ENCODE peak calls at places on chromosomes 16 and 17, in nine cellular contexts. P, Q, Z, N, R, H, K, F and Y are unnamed samples.

GRCh38 chr17:73194514-73195222 is 1.8 kb downstream of the COG1 start:
- DNase-seq in P (no peak), Q (no peak), Z (no peak), N (no peak), R (no peak), H (no peak), K (no peak), F (no peak), Y (no peak)

GRCh38 chr17:77528516-77529327 is 388.0 kb downstream of the SEC14L1 start:
- DNase-seq in P (peak), Q (peak), Z (no peak), N (peak), R (no peak), H (no peak), K (no peak), F (no peak), Y (no peak)

GRCh38 chr17:13273744-13274295 is 256.0 kb upstream of the ELAC2 start:
- DNase-seq in P (no peak), Q (no peak), Z (no peak), N (no peak), R (no peak), H (no peak), K (no peak), F (no peak), Y (no peak)

GRCh38 chr17:45265823-45266222 is 3.9 kb upstream of the SPATA32 start:
- DNase-seq in P (no peak), Q (no peak), Z (no peak), N (no peak), R (no peak), H (no peak), K (no peak), F (peak), Y (no peak)

GRCh38 chr16:30183961-30184429 is 593 bp downstream of the CORO1A start:
- DNase-seq in P (no peak), Q (no peak), Z (peak), N (no peak), R (peak), H (peak), K (no peak), F (peak), Y (peak)

GRCh38 chr17:40551091-40551873 is 14.0 kb downstream of the CCR7 start:
- DNase-seq in P (no peak), Q (no peak), Z (peak), N (no peak), R (peak), H (no peak), K (no peak), F (peak), Y (peak)

GRCh38 chr17:81200695-81201580 is 21.8 kb downstream of the CEP131 start:
- DNase-seq in P (peak), Q (peak), Z (no peak), N (no peak), R (peak), H (no peak), K (no peak), F (peak), Y (no peak)

GRCh38 chr17:6450926-6451717 is 6.9 kb downstream of the PIMREG start:
- DNase-seq in P (no peak), Q (no peak), Z (no peak), N (no peak), R (no peak), H (no peak), K (no peak), F (no peak), Y (no peak)

GRCh38 chr16:77558786-77559185 is 124.0 kb upstream of the ADAMTS18 start:
- DNase-seq in P (no peak), Q (no peak), Z (no peak), N (no peak), R (no peak), H (no peak), K (no peak), F (no peak), Y (no peak)

GRCh38 chr16:64826374-64826773 is 295.5 kb downstream of the CDH11 start:
- DNase-seq in P (no peak), Q (no peak), Z (no peak), N (no peak), R (no peak), H (no peak), K (no peak), F (no peak), Y (no peak)

GRCh38 chr16:80947708-80948615 is 58.7 kb downstream of the CMC2 start:
- DNase-seq in P (no peak), Q (peak), Z (no peak), N (no peak), R (no peak), H (no peak), K (no peak), F (no peak), Y (no peak)

GRCh38 chr16:50281391-50282009 is 15.1 kb downstream of the ADCY7 start:
- DNase-seq in P (no peak), Q (no peak), Z (peak), N (no peak), R (no peak), H (peak), K (no peak), F (no peak), Y (no peak)

GRCh38 chr16:56930516-56931252 is 1.3 kb upstream of the HERPUD1 start:
- DNase-seq in P (no peak), Q (peak), Z (no peak), N (no peak), R (no peak), H (no peak), K (no peak), F (peak), Y (no peak)

GRCh38 chr16:87380403-87380802 is 3.2 kb downstream of the FBXO31 start:
- DNase-seq in P (no peak), Q (no peak), Z (no peak), N (no peak), R (no peak), H (peak), K (no peak), F (no peak), Y (no peak)

GRCh38 chr16:65037558-65037957 is 84.3 kb downstream of the CDH11 start:
- DNase-seq in P (no peak), Q (peak), Z (no peak), N (no peak), R (no peak), H (no peak), K (no peak), F (no peak), Y (no peak)

GRCh38 chr17:28879886-28880571 is 17.5 kb downstream of the FLOT2 start:
- DNase-seq in P (no peak), Q (no peak), Z (no peak), N (no peak), R (no peak), H (peak), K (no peak), F (no peak), Y (no peak)

GRCh38 chr17:69637399-69638165 is 223.1 kb downstream of the MAP2K6 start:
- DNase-seq in P (no peak), Q (peak), Z (no peak), N (no peak), R (no peak), H (no peak), K (no peak), F (no peak), Y (peak)

GRCh38 chr17:75980188-75981018 is 1.4 kb downstream of the TEN1 start:
- DNase-seq in P (no peak), Q (no peak), Z (no peak), N (no peak), R (no peak), H (no peak), K (no peak), F (no peak), Y (no peak)

GRCh38 chr17:75978938-75979704 is at the start of the genes ACOX1 and TEN1:
- DNase-seq in P (peak), Q (peak), Z (peak), N (peak), R (peak), H (peak), K (peak), F (peak), Y (peak)

GRCh38 chr17:75975757-75976174 is 3.2 kb downstream of the ACOX1 start:
- DNase-seq in P (no peak), Q (no peak), Z (no peak), N (no peak), R (no peak), H (no peak), K (no peak), F (no peak), Y (no peak)

GRCh38 chr17:75979705-75980187 is 706 bp downstream of the TEN1 start:
- DNase-seq in P (no peak), Q (no peak), Z (no peak), N (no peak), R (no peak), H (no peak), K (no peak), F (peak), Y (no peak)

GRCh38 chr17:75976175-75976848 is 2.7 kb downstream of the ACOX1 start:
- DNase-seq in P (no peak), Q (no peak), Z (no peak), N (no peak), R (no peak), H (no peak), K (no peak), F (peak), Y (no peak)
- TF ChIP-seq CTCF in P (no peak), Q (no peak), Z (no peak), N (no peak), R (no peak), H (no peak), K (no peak), F (no peak), Y (no peak)

GRCh38 chr17:64503821-64504768 is 2.0 kb downstream of the DDX5 start:
- DNase-seq in P (no peak), Q (no peak), Z (no peak), N (no peak), R (no peak), H (no peak), K (no peak), F (no peak), Y (no peak)
- H3K4me3 ChIP-seq in P (peak), Q (peak), Z (peak), N (peak), R (peak), H (peak), K (peak), F (peak), Y (peak)

GRCh38 chr17:61848896-61849295 is 14.4 kb downstream of the BRIP1 start:
- DNase-seq in P (no peak), Q (no peak), Z (no peak), N (no peak), R (no peak), H (no peak), K (no peak), F (no peak), Y (no peak)
- TF ChIP-seq CTCF in P (no peak), Q (no peak), Z (no peak), N (no peak), R (no peak), H (no peak), K (no peak), F (no peak), Y (no peak)

DNA sequence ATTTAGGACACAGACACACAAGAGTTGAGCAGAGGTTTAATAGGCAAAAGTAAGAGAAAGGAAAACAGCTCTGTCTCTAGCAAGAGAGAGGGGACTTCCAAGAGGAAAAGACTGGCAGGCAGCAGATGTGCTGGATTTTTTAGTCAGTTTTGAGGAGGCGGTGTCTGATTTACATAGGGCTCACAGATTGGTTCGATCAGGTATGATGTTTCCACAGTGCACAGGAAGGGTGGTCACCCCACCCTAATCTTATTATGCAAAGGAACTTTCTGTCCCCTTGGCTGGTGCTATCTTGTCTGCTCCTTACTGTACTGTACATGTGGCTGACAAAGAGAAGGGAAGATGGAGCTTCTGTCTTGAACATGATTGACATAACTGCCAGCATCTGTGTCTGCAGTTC is 25.3 kb downstream of the BFAR start:
- DNase-seq in P (no peak), Q (no peak), Z (no peak), N (no peak), R (no peak), H (no peak), K (no peak), F (peak), Y (no peak)
- H3K4me3 ChIP-seq in P (no peak), Q (no peak), Z (no peak), N (no peak), R (no peak), H (no peak), K (no peak), F (no peak), Y (no peak)

GRCh38 chr17:63682981-63683380 is 16.9 kb downstream of the LIMD2 start:
- DNase-seq in P (no peak), Q (no peak), Z (no peak), N (no peak), R (no peak), H (no peak), K (no peak), F (no peak), Y (no peak)
- TF ChIP-seq CTCF in P (no peak), Q (no peak), Z (no peak), N (no peak), R (no peak), H (no peak), K (no peak), F (no peak), Y (no peak)

GRCh38 chr16:23064642-23065041 is 84.6 kb downstream of the USP31 start:
- DNase-seq in P (no peak), Q (no peak), Z (no peak), N (no peak), R (no peak), H (no peak), K (no peak), F (no peak), Y (no peak)
- H3K4me3 ChIP-seq in P (no peak), Q (no peak), Z (no peak), N (no peak), R (no peak), H (no peak), K (no peak), F (no peak), Y (no peak)

GRCh38 chr17:16353702-16354174 is 469 bp upstream of the CENPV start:
- DNase-seq in P (no peak), Q (no peak), Z (no peak), N (no peak), R (no peak), H (no peak), K (no peak), F (no peak), Y (no peak)
- TF ChIP-seq CTCF in P (peak), Q (no peak), Z (no peak), N (no peak), R (no peak), H (no peak), K (no peak), F (no peak), Y (no peak)

GRCh38 chr17:55635253-55635766 is 87.4 kb downstream of the TMEM100 start:
- DNase-seq in P (no peak), Q (no peak), Z (no peak), N (no peak), R (no peak), H (no peak), K (no peak), F (no peak), Y (no peak)
- H3K4me3 ChIP-seq in P (no peak), Q (no peak), Z (peak), N (no peak), R (no peak), H (no peak), K (no peak), F (no peak), Y (no peak)